ENCODE peak calls at places on chromosomes 12 and 14, in seven cellular contexts. Y is NCI-H510A treated with DMSO at 0.1 percent for 48 hours; D is left ventricle myocardium inferior; N is NCI-H1105; U is heart left ventricle; R is CD4-positive, alpha-beta memory T cell; J is MCF 10A. L is an unnamed sample.

GRCh38 chr12:3222935-3223334 is 145.8 kb downstream of the TSPAN9 start:
- DNase-seq in D (no peak), N (peak; percentile 60), R (no peak), U (no peak), Y (peak; percentile 22), J (no peak), L (peak; percentile 73)

GRCh38 chr14:64756712-64757111 is 52.5 kb downstream of the PLEKHG3 start:
- DNase-seq in U (no peak), J (no peak), Y (no peak), N (no peak), R (no peak), D (no peak), L (no peak)

GRCh38 chr14:100325231-100325632 is 2.1 kb downstream of the SLC25A47 start:
- DNase-seq in R (no peak), J (no peak), N (no peak), D (no peak), Y (no peak), U (no peak), L (no peak)

GRCh38 chr12:54001283-54002187 is 1.6 kb downstream of the HOXC9 start:
- DNase-seq in D (no peak), R (no peak), N (no peak), Y (no peak), J (no peak), U (no peak), L (no peak)

GRCh38 chr12:105025890-105026289 is 39.8 kb downstream of the NOPCHAP1 start:
- DNase-seq in R (no peak), U (peak; percentile 48), D (no peak), Y (no peak), J (no peak), N (peak; percentile 33), L (no peak)

GRCh38 chr12:124635316-124635715 is 67.9 kb upstream of the NCOR2 start:
- DNase-seq in R (no peak), D (no peak), U (no peak), Y (no peak), J (no peak), N (no peak), L (no peak)

GRCh38 chr12:96514328-96514727 is 25.0 kb downstream of the CFAP54 start:
- DNase-seq in U (no peak), R (no peak), J (no peak), N (no peak), Y (no peak), D (no peak), L (no peak)

GRCh38 chr12:132222096-132222807 is 78.0 kb downstream of the NOC4L start:
- DNase-seq in J (peak; percentile 17), R (peak; percentile 55), Y (no peak), N (peak; percentile 63), U (no peak), D (no peak), L (no peak)

GRCh38 chr14:94015223-94015622 is 10.9 kb upstream of the OTUB2 start:
- DNase-seq in D (no peak), J (no peak), Y (no peak), U (no peak), N (no peak), R (no peak), L (no peak)

GRCh38 chr12:69330475-69331473 is 17.4 kb upstream of the LYZ start:
- DNase-seq in U (peak; percentile 19), Y (peak; percentile 86), D (no peak), N (peak; percentile 15), J (peak; percentile 23), R (peak; percentile 79), L (peak; percentile 23)

GRCh38 chr12:59858508-59858907 is 262.7 kb downstream of the SLC16A7 start:
- DNase-seq in Y (no peak), U (no peak), J (no peak), D (no peak), N (no peak), R (no peak), L (no peak)

GRCh38 chr14:92990456-92991430 is 67.8 kb downstream of the CHGA start:
- DNase-seq in Y (no peak), N (no peak), D (peak; percentile 25), U (no peak), J (no peak), R (no peak), L (no peak)

GRCh38 chr14:60346706-60347105 is 97.7 kb downstream of the PPM1A start:
- DNase-seq in D (no peak), U (no peak), R (no peak), Y (no peak), N (peak; percentile 10), J (no peak), L (no peak)

GRCh38 chr12:55929306-55929791 is 1.6 kb upstream of the DGKA start:
- DNase-seq in N (no peak), U (peak; percentile 36), Y (no peak), D (no peak), R (peak; percentile 94), J (no peak), L (no peak)

GRCh38 chr14:90785474-90785873 is 30.8 kb downstream of the TTC7B start:
- DNase-seq in N (no peak), U (peak; percentile 36), R (no peak), Y (no peak), D (no peak), J (peak; percentile 45), L (no peak)

GRCh38 chr14:88879016-88879415 is 54.6 kb downstream of the TTC8 start:
- DNase-seq in N (no peak), J (peak; percentile 77), U (no peak), R (no peak), Y (no peak), D (no peak), L (no peak)

GRCh38 chr12:12803186-12803585 is 10.0 kb upstream of the DDX47 start:
- DNase-seq in R (peak; percentile 11), Y (no peak), N (no peak), U (peak; percentile 56), D (no peak), J (peak; percentile 99), L (peak; percentile 78)

GRCh38 chr12:6684609-6685008 is 4.6 kb downstream of the ZNF384 start:
- DNase-seq in J (peak; percentile 51), R (peak; percentile 53), D (no peak), U (no peak), Y (peak; percentile 31), N (peak; percentile 23), L (peak; percentile 33)

GRCh38 chr12:62762645-62763044 is 172.3 kb downstream of the PPM1H start:
- DNase-seq in D (no peak), N (no peak), U (no peak), R (no peak), J (peak; percentile 9), Y (no peak), L (no peak)

GRCh38 chr12:34405286-34406227 is 383.3 kb downstream of the ALG10 start:
- DNase-seq in R (no peak), J (no peak), N (no peak), D (peak; percentile 8), Y (no peak), U (peak; percentile 8), L (no peak)

GRCh38 chr12:67517181-67517887 is 131.2 kb upstream of the DYRK2 start:
- DNase-seq in N (peak; percentile 4), Y (peak; percentile 28), R (no peak), U (no peak), J (peak; percentile 96), D (no peak), L (no peak)

GRCh38 chr14:53715390-53715730 is 241.3 kb downstream of the BMP4 start:
- DNase-seq in D (no peak), N (no peak), R (no peak), J (peak; percentile 63), U (no peak), Y (no peak), L (no peak)

GRCh38 chr14:32932921-32933622 is 5.6 kb upstream of the NPAS3 start:
- DNase-seq in R (no peak), J (no peak), Y (no peak), U (no peak), D (peak; percentile 27), N (no peak), L (no peak)

GRCh38 chr12:108980831-108981618 is 39.8 kb downstream of the SVOP start:
- DNase-seq in Y (no peak), U (peak; percentile 67), J (no peak), N (no peak), R (no peak), D (peak; percentile 47), L (no peak)

GRCh38 chr12:43988838-43989560 is 153.1 kb downstream of the TMEM117 start:
- DNase-seq in U (no peak), N (no peak), Y (no peak), R (no peak), D (no peak), J (peak; percentile 48), L (no peak)

GRCh38 chr12:4392223-4392742 is 12.8 kb upstream of the FGF23 start:
- DNase-seq in R (no peak), D (no peak), J (no peak), Y (no peak), U (peak; percentile 22), N (no peak), L (no peak)

GRCh38 chr12:5177731-5178130 is 134.1 kb downstream of the KCNA5 start:
- DNase-seq in R (no peak), D (no peak), U (no peak), J (no peak), Y (no peak), N (no peak), L (no peak)

GRCh38 chr12:54658306-54659264 is 10.4 kb upstream of the DCD start:
- DNase-seq in Y (peak; percentile 28), N (no peak), J (peak; percentile 57), D (peak; percentile 18), U (no peak), R (peak; percentile 26), L (peak; percentile 61)

GRCh38 chr12:386651-387050 is 2.5 kb downstream of the KDM5A start:
- DNase-seq in D (no peak), N (no peak), J (peak; percentile 6), U (no peak), R (no peak), Y (no peak), L (no peak)

GRCh38 chr12:121224591-121224990 is 14.7 kb downstream of the P2RX4 start:
- DNase-seq in R (peak; percentile 67), N (no peak), D (no peak), J (no peak), U (no peak), Y (no peak), L (no peak)

GRCh38 chr12:131085125-131085815 is 131.6 kb downstream of the ADGRD1 start:
- DNase-seq in R (no peak), U (peak; percentile 35), N (no peak), J (no peak), Y (no peak), D (peak; percentile 41), L (no peak)

GRCh38 chr12:12481636-12482035 is 81.0 kb downstream of the DUSP16 start:
- DNase-seq in N (no peak), D (no peak), Y (no peak), U (no peak), J (no peak), R (peak; percentile 78), L (no peak)

L was measured in NCI-H774.